ENCODE peak calls at places on chromosomes 3 and 15, in seven cellular contexts. One of them, this sample, is unnamed.

GRCh38 chr3:156605686-156606605 is 51.0 kb upstream of the SSR3 start:
- DNase-seq in T-cell: no peak
- DNase-seq in NCI-H1694 treated with DMSO at 0.1 percent for 48 hours: no peak
- DNase-seq in HS-5: peak; percentile 71
- DNase-seq in lower leg skin: no peak
- DNase-seq in right cardiac atrium: peak; percentile 84
- DNase-seq in choroid plexus epithelial cell: peak; percentile 82
- DNase-seq in this sample: peak; percentile 73

GRCh38 chr3:153903430-153903829 is 217.8 kb upstream of the ARHGEF26 start:
- DNase-seq in NCI-H1694 treated with DMSO at 0.1 percent for 48 hours: no peak
- DNase-seq in T-cell: no peak
- DNase-seq in right cardiac atrium: no peak
- DNase-seq in HS-5: no peak
- DNase-seq in lower leg skin: no peak
- DNase-seq in choroid plexus epithelial cell: no peak
- DNase-seq in this sample: no peak

GRCh38 chr15:94584833-94585244 is 353.5 kb downstream of the MCTP2 start:
- DNase-seq in choroid plexus epithelial cell: peak; percentile 17
- DNase-seq in right cardiac atrium: no peak
- DNase-seq in T-cell: peak; percentile 30
- DNase-seq in lower leg skin: no peak
- DNase-seq in HS-5: no peak
- DNase-seq in NCI-H1694 treated with DMSO at 0.1 percent for 48 hours: no peak
- DNase-seq in this sample: no peak

GRCh38 chr3:45029661-45030060 is 3.6 kb downstream of the CLEC3B start:
- DNase-seq in lower leg skin: no peak
- DNase-seq in NCI-H1694 treated with DMSO at 0.1 percent for 48 hours: no peak
- DNase-seq in choroid plexus epithelial cell: peak; percentile 87
- DNase-seq in HS-5: no peak
- DNase-seq in T-cell: no peak
- DNase-seq in right cardiac atrium: peak; percentile 63
- DNase-seq in this sample: peak; percentile 50

GRCh38 chr3:52890735-52891134 is 6.6 kb downstream of the STIMATE start:
- DNase-seq in HS-5: no peak
- DNase-seq in NCI-H1694 treated with DMSO at 0.1 percent for 48 hours: no peak
- DNase-seq in right cardiac atrium: no peak
- DNase-seq in choroid plexus epithelial cell: no peak
- DNase-seq in T-cell: no peak
- DNase-seq in lower leg skin: no peak
- DNase-seq in this sample: no peak

GRCh38 chr3:140635276-140635675 is 42.6 kb upstream of the TRIM42 start:
- DNase-seq in T-cell: no peak
- DNase-seq in NCI-H1694 treated with DMSO at 0.1 percent for 48 hours: no peak
- DNase-seq in right cardiac atrium: no peak
- DNase-seq in lower leg skin: no peak
- DNase-seq in HS-5: no peak
- DNase-seq in choroid plexus epithelial cell: no peak
- DNase-seq in this sample: no peak

GRCh38 chr15:62173215-62173614 is 8.1 kb upstream of the C2CD4B start:
- DNase-seq in NCI-H1694 treated with DMSO at 0.1 percent for 48 hours: no peak
- DNase-seq in choroid plexus epithelial cell: peak; percentile 18
- DNase-seq in right cardiac atrium: no peak
- DNase-seq in lower leg skin: no peak
- DNase-seq in T-cell: no peak
- DNase-seq in HS-5: peak; percentile 68
- DNase-seq in this sample: peak; percentile 65

GRCh38 chr3:68057637-68058320 is 403.4 kb upstream of the SUCLG2 start:
- DNase-seq in lower leg skin: no peak
- DNase-seq in choroid plexus epithelial cell: no peak
- DNase-seq in T-cell: peak; percentile 37
- DNase-seq in HS-5: no peak
- DNase-seq in NCI-H1694 treated with DMSO at 0.1 percent for 48 hours: no peak
- DNase-seq in right cardiac atrium: no peak
- DNase-seq in this sample: no peak

GRCh38 chr15:85667491-85668424 is 127.0 kb downstream of the KLHL25 start:
- DNase-seq in T-cell: peak; percentile 22
- DNase-seq in NCI-H1694 treated with DMSO at 0.1 percent for 48 hours: no peak
- DNase-seq in lower leg skin: no peak
- DNase-seq in HS-5: peak; percentile 92
- DNase-seq in right cardiac atrium: no peak
- DNase-seq in choroid plexus epithelial cell: peak; percentile 99
- DNase-seq in this sample: peak; percentile 53

This sample was measured in heart left ventricle.